ENCODE peak calls at places on chromosomes 4 and X, in seven cellular contexts. J is PC-3, K is ascending aorta, G is G401, P is epithelial cell of proximal tubule, A is mesothelial cell of epicardium, R is IMR-90. S is an unnamed sample.

GRCh38 chr4:108834787-108835384 is 72.0 kb upstream of the ETNPPL start:
- DNase-seq in P (peak), J (peak), G (peak), A (no peak), K (no peak), R (peak), S (no peak)

GRCh38 chr4:71130827-71131603 is 137.6 kb downstream of the DCK start:
- DNase-seq in P (peak), A (no peak), J (peak), G (peak), K (no peak), R (peak), S (no peak)

GRCh38 chr4:56118055-56118454 is 169.3 kb downstream of the CEP135 start:
- DNase-seq in R (no peak), J (no peak), P (no peak), A (no peak), G (no peak), K (no peak), S (no peak)

GRCh38 chr4:38119663-38120374 is 159.6 kb downstream of the PTTG2 start:
- DNase-seq in R (peak), A (no peak), J (peak), K (no peak), G (no peak), P (no peak), S (no peak)

GRCh38 chrX:132023896-132024386 is 839 bp downstream of the STK26 start:
- DNase-seq in A (no peak), J (peak), G (no peak), P (no peak), R (no peak), K (no peak), S (no peak)

GRCh38 chrX:40784516-40785151 is 49.3 kb upstream of the MED14 start:
- DNase-seq in K (no peak), R (peak), P (peak), J (peak), A (no peak), G (no peak), S (no peak)

GRCh38 chr4:152679414-152680281 is at the start of gene TMEM154:
- DNase-seq in P (peak), R (peak), A (peak), J (peak), K (no peak), G (peak), S (no peak)

GRCh38 chr4:77931452-77932135 is 69.0 kb downstream of the MRPL1 start:
- DNase-seq in P (no peak), K (no peak), A (no peak), R (peak), J (peak), G (no peak), S (no peak)

GRCh38 chr4:141686929-141687328 is 50.5 kb downstream of the IL15 start:
- DNase-seq in A (no peak), K (no peak), R (no peak), P (no peak), J (peak), G (no peak), S (no peak)

GRCh38 chr4:27397886-27398285 is 537.2 kb downstream of the STIM2 start:
- DNase-seq in K (no peak), G (no peak), R (peak), J (peak), P (no peak), A (no peak), S (no peak)

GRCh38 chr4:70505152-70505748 is 13.1 kb upstream of the AMTN start:
- DNase-seq in P (peak), K (no peak), A (peak), G (peak), J (peak), R (peak), S (peak)

GRCh38 chrX:107840971-107841370 is 15.3 kb downstream of the MID2 start:
- DNase-seq in A (no peak), K (no peak), P (no peak), G (no peak), R (no peak), J (no peak), S (no peak)

GRCh38 chr4:76156635-76157034 is 8.4 kb upstream of the NUP54 start:
- DNase-seq in P (no peak), G (no peak), J (no peak), R (peak), K (no peak), A (no peak), S (no peak)

GRCh38 chr4:123397276-123398150 is 918 bp downstream of the SPRY1 start:
- DNase-seq in P (no peak), J (peak), R (peak), A (no peak), K (no peak), G (peak), S (peak)